ENCODE peak calls at places on chromosomes 13 and 19, in five cellular contexts. Z is ovary, A is GM23248, N is GM12878, U is lower leg skin. L is an unnamed sample.

GRCh38 chr13:74710006-74710405 is 575.8 kb upstream of the KLF12 start:
- DNase-seq in Z (no peak), A (peak), N (no peak), U (no peak), L (no peak)

GRCh38 chr19:40341601-40342482 is 6.4 kb downstream of the C19orf47 start:
- DNase-seq in Z (no peak), A (peak), N (no peak), U (no peak), L (peak)

GRCh38 chr13:47085346-47085745 is 188.5 kb upstream of the HTR2A start:
- DNase-seq in Z (no peak), A (peak), N (no peak), U (no peak), L (no peak)

GRCh38 chr13:51806571-51806970 is 2.6 kb upstream of the DHRS12 start:
- DNase-seq in Z (no peak), A (peak), N (no peak), U (no peak), L (no peak)

GRCh38 chr13:35936579-35936978 is 194.6 kb downstream of the DCLK1 start:
- DNase-seq in Z (no peak), A (no peak), N (no peak), U (no peak), L (no peak)

GRCh38 chr19:35114656-35115537 is 726 bp upstream of the FXYD3 start:
- DNase-seq in Z (peak), A (peak), N (no peak), U (peak), L (peak)

GRCh38 chr13:69324109-69324886 is 783.3 kb upstream of the ATXN8OS start:
- DNase-seq in Z (no peak), A (no peak), N (no peak), U (no peak), L (no peak)

GRCh38 chr13:29849731-29850212 is 645 bp downstream of the UBL3 start:
- DNase-seq in Z (peak), A (peak), N (no peak), U (peak), L (peak)

GRCh38 chr19:10773969-10774368 is 56.1 kb downstream of the DNM2 start:
- DNase-seq in Z (no peak), A (no peak), N (no peak), U (no peak), L (no peak)

GRCh38 chr13:33487575-33488243 is 202.2 kb upstream of the STARD13 start:
- DNase-seq in Z (no peak), A (peak), N (peak), U (no peak), L (no peak)

GRCh38 chr13:27076411-27076810 is 95.2 kb downstream of the USP12 start:
- DNase-seq in Z (no peak), A (peak), N (no peak), U (no peak), L (no peak)

GRCh38 chr13:102286326-102286725 is 115.5 kb downstream of the FGF14 start:
- DNase-seq in Z (no peak), A (peak), N (no peak), U (no peak), L (no peak)

GRCh38 chr19:35750167-35750566 is 1.8 kb downstream of the LIN37 start:
- DNase-seq in Z (no peak), A (no peak), N (no peak), U (no peak), L (no peak)

GRCh38 chr13:32846020-32846451 is 170.2 kb upstream of the KL start:
- DNase-seq in Z (no peak), A (no peak), N (no peak), U (no peak), L (no peak)

GRCh38 chr19:50558449-50558848 is 9.8 kb downstream of the LRRC4B start:
- DNase-seq in Z (no peak), A (no peak), N (no peak), U (no peak), L (no peak)

GRCh38 chr13:110390572-110390971 is 83.5 kb downstream of the COL4A2 start:
- DNase-seq in Z (no peak), A (peak), N (no peak), U (no peak), L (no peak)

GRCh38 chr13:42116225-42116624 is 67.8 kb downstream of the DGKH start:
- DNase-seq in Z (no peak), A (peak), N (no peak), U (no peak), L (no peak)

GRCh38 chr19:12880551-12881171 is 588 bp downstream of the DNASE2 start:
- DNase-seq in Z (peak), A (peak), N (no peak), U (peak), L (peak)

GRCh38 chr19:42468273-42468796 is 25.6 kb upstream of the CXCL17 start:
- DNase-seq in Z (no peak), A (peak), N (no peak), U (peak), L (no peak)

GRCh38 chr13:97252735-97253134 is 30.6 kb downstream of the MBNL2 start:
- DNase-seq in Z (no peak), A (no peak), N (no peak), U (no peak), L (no peak)

GRCh38 chr19:48813123-48813911 is 2.5 kb upstream of the BCAT2 start:
- DNase-seq in Z (peak), A (no peak), N (no peak), U (no peak), L (peak)

GRCh38 chr13:31016342-31017325 is 84.2 kb downstream of the TEX26 start:
- DNase-seq in Z (no peak), A (no peak), N (no peak), U (peak), L (no peak)

GRCh38 chr13:28475916-28476725 is 18.8 kb downstream of the FLT1 start:
- DNase-seq in Z (no peak), A (peak), N (no peak), U (no peak), L (no peak)

GRCh38 chr19:27738569-27739193 is 1474.3 kb downstream of the UQCRFS1 start:
- DNase-seq in Z (no peak), A (no peak), N (no peak), U (peak), L (no peak)

GRCh38 chr19:35389192-35389861 is 18.5 kb downstream of the GPR42 start:
- DNase-seq in Z (no peak), A (no peak), N (no peak), U (peak), L (no peak)

GRCh38 chr13:48000559-48001126 is 430 bp downstream of the SUCLA2 start:
- DNase-seq in Z (peak), A (peak), N (no peak), U (no peak), L (no peak)

GRCh38 chr13:81781471-81781870 is 1440.5 kb upstream of the SPRY2 start:
- DNase-seq in Z (no peak), A (no peak), N (no peak), U (no peak), L (no peak)

GRCh38 chr19:39631178-39631577 is 24.5 kb upstream of the LGALS16 start:
- DNase-seq in Z (no peak), A (no peak), N (no peak), U (no peak), L (no peak)

GRCh38 chr13:80695841-80696240 is 354.9 kb upstream of the SPRY2 start:
- DNase-seq in Z (no peak), A (no peak), N (no peak), U (no peak), L (no peak)

GRCh38 chr19:12800873-12801465 is 631 bp downstream of the PRDX2 start:
- DNase-seq in Z (no peak), A (peak), N (no peak), U (peak), L (no peak)

GRCh38 chr19:39419003-39419402 is 6.5 kb downstream of the PLEKHG2 start:
- DNase-seq in Z (no peak), A (no peak), N (no peak), U (no peak), L (no peak)

GRCh38 chr13:99322297-99323103 is 15.3 kb upstream of the GPR183 start:
- DNase-seq in Z (no peak), A (peak), N (peak), U (no peak), L (no peak)

GRCh38 chr13:31587696-31588266 is 151.5 kb upstream of the RXFP2 start:
- DNase-seq in Z (no peak), A (no peak), N (no peak), U (no peak), L (no peak)

GRCh38 chr19:7394728-7395359 is 46.1 kb downstream of the ARHGEF18 start:
- DNase-seq in Z (peak), A (peak), N (peak), U (peak), L (peak)

GRCh38 chr13:30371649-30372265 is 50.5 kb upstream of the UBE2L5 start:
- DNase-seq in Z (no peak), A (peak), N (peak), U (peak), L (no peak)

GRCh38 chr13:32932376-32932775 is 83.8 kb upstream of the KL start:
- DNase-seq in Z (no peak), A (peak), N (no peak), U (no peak), L (no peak)

GRCh38 chr19:1608414-1609391 is 3.4 kb upstream of the UQCR11 start:
- DNase-seq in Z (no peak), A (peak), N (no peak), U (no peak), L (no peak)
- H3K4me3 ChIP-seq in Z (no peak), A (no peak), N (no peak), U (no peak), L (no peak)

DNA sequence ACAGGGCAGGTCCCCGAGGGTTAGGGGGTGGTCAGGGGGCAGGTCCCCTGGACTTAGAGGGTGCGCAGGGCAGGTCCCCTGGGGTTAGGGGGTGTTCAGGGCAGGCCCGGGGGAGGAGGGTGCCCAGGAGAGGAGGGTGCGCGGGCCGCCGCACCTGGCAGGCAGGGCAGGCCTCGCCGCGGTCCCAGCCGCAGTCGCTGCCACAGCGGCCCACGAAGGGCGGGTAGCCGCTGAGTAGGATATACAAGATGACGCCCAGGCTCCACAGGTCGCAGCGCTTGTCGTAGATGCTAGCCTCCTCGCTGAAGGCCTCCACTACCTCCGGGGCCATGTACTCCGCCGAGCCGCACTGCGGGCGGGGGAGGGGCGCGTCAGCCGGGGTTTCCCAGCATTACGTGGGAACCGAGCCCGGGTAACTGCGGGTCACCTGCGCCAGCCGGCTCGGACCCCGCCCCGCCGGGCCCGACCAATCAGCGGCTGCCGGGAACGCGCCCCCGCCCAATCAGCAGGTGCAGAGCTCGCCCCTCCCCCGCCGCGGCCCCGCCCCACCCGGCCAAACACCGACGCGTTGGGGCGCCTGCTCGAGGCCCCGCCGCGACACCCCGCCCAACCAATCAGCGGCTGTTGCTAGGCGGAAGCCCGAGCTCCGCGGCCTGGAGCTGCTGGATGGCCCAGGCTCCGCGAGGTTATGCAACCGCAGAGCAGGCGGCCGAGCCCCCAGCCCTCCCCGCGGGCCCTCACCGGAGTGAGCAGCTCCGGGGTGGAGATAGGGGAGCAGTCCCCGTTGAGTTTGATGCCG is 9.2 kb downstream of the MKNK2 start:
- DNase-seq in Z (peak), A (peak), N (peak), U (peak), L (peak)
- H3K4me3 ChIP-seq in Z (peak), A (no peak), N (peak), U (no peak), L (no peak)

GRCh38 chr19:344625-345319 is at the start of gene MIER2:
- DNase-seq in Z (peak), A (peak), N (peak), U (peak), L (peak)
- H3K4me3 ChIP-seq in Z (peak), A (peak), N (peak), U (peak), L (peak)

GRCh38 chr13:112845511-112846144 is 123.4 kb upstream of the MCF2L start:
- DNase-seq in Z (no peak), A (no peak), N (no peak), U (no peak), L (no peak)
- H3K4me3 ChIP-seq in Z (no peak), A (no peak), N (no peak), U (no peak), L (no peak)

GRCh38 chr19:861099-861755 is 1.8 kb downstream of the CFD start:
- DNase-seq in Z (no peak), A (no peak), N (no peak), U (no peak), L (peak)
- H3K4me3 ChIP-seq in Z (no peak), A (no peak), N (no peak), U (no peak), L (peak)